ENCODE peak calls at places on chromosome 19, in six cellular contexts. Y is neural crest cell; D is non-pigmented ciliary epithelial cell; L is COLO829; T is cardiac muscle cell; P is activated CD4-positive, alpha-beta T cell treated with anti-CD3 and anti-CD28 coated beads, Interleukin-2, amount 50 U/mL, for 4 hours. E is an unnamed sample.

GRCh38 chr19:28574212-28574611 is 638.7 kb downstream of the UQCRFS1 start:
- DNase-seq in Y (no peak), L (no peak), P (no peak), D (no peak), T (no peak), E (no peak)

GRCh38 chr19:31543456-31543855 is 194.2 kb upstream of the TSHZ3 start:
- DNase-seq in L (no peak), Y (no peak), D (no peak), P (no peak), T (no peak), E (no peak)

GRCh38 chr19:4094291-4094690 is 27.6 kb upstream of the ZBTB7A start:
- DNase-seq in Y (no peak), P (no peak), D (no peak), L (no peak), T (no peak), E (no peak)

GRCh38 chr19:53868091-53868891 is 608 bp downstream of the MYADM start:
- DNase-seq in L (no peak), Y (no peak), P (no peak), T (peak), D (no peak), E (peak)

GRCh38 chr19:48492925-48493717 is 18.5 kb downstream of the LMTK3 start:
- DNase-seq in L (peak), T (peak), D (peak), Y (peak), P (peak), E (peak)

GRCh38 chr19:4388171-4389063 is 11.9 kb downstream of the SH3GL1 start:
- DNase-seq in P (no peak), Y (no peak), D (no peak), T (no peak), L (no peak), E (no peak)

GRCh38 chr19:29843180-29844051 is 31.6 kb downstream of the CCNE1 start:
- DNase-seq in Y (no peak), D (no peak), P (no peak), T (peak), L (no peak), E (no peak)

GRCh38 chr19:48372904-48373303 is 8.7 kb downstream of the SYNGR4 start:
- DNase-seq in D (no peak), L (no peak), P (no peak), T (no peak), Y (no peak), E (no peak)

GRCh38 chr19:2045501-2046045 is 5.5 kb downstream of the MKNK2 start:
- DNase-seq in T (no peak), L (no peak), D (no peak), Y (no peak), P (no peak), E (no peak)

GRCh38 chr19:39297931-39298634 is 1.9 kb downstream of the IFNL1 start:
- DNase-seq in Y (no peak), D (no peak), L (no peak), T (no peak), P (peak), E (no peak)

GRCh38 chr19:15583346-15583745 is 31.7 kb upstream of the CYP4F8 start:
- DNase-seq in Y (no peak), T (no peak), L (no peak), P (no peak), D (no peak), E (no peak)

GRCh38 chr19:51366999-51367564 is 894 bp upstream of the ETFB start:
- DNase-seq in T (no peak), P (peak), L (no peak), Y (no peak), D (no peak), E (peak)

GRCh38 chr19:47227347-47228167 is 3.4 kb downstream of the BBC3 start:
- DNase-seq in T (peak), Y (peak), D (peak), P (no peak), L (peak), E (peak)

GRCh38 chr19:47766359-47766620 is 12.2 kb upstream of the SELENOW start:
- DNase-seq in L (no peak), P (no peak), D (no peak), Y (no peak), T (no peak), E (no peak)

GRCh38 chr19:11832253-11832912 is 16.1 kb upstream of the ZNF439 start:
- DNase-seq in P (no peak), Y (no peak), D (no peak), T (no peak), L (no peak), E (peak)

GRCh38 chr19:41744850-41745249 is 10.5 kb upstream of the CEACAM6 start:
- DNase-seq in L (no peak), Y (no peak), D (no peak), P (no peak), T (no peak), E (no peak)

GRCh38 chr19:45142016-45142727 is 18.6 kb downstream of the NKPD1 start:
- DNase-seq in T (no peak), Y (no peak), D (no peak), L (no peak), P (no peak), E (no peak)

GRCh38 chr19:54388001-54388802 is 23.5 kb upstream of the LAIR1 start:
- DNase-seq in Y (no peak), L (no peak), P (peak), D (no peak), T (no peak), E (no peak)

GRCh38 chr19:19429361-19429760 is 23.9 kb downstream of the GATAD2A start:
- DNase-seq in D (no peak), Y (no peak), P (no peak), L (no peak), T (no peak), E (no peak)

GRCh38 chr19:1992759-1993260 is 22.7 kb downstream of the BTBD2 start:
- DNase-seq in P (no peak), D (no peak), L (peak), T (no peak), Y (no peak), E (no peak)

GRCh38 chr19:16076958-16077611 is 790 bp downstream of the TPM4 start:
- DNase-seq in L (no peak), Y (no peak), T (peak), P (no peak), D (no peak), E (no peak)

GRCh38 chr19:17103177-17103576 is 27.6 kb downstream of the MYO9B start:
- DNase-seq in L (peak), D (no peak), Y (peak), P (no peak), T (peak), E (peak)

GRCh38 chr19:621819-622218 is 11.5 kb downstream of the POLRMT start:
- DNase-seq in L (no peak), T (no peak), D (no peak), Y (no peak), P (no peak), E (no peak)

GRCh38 chr19:35901854-35902661 is at the start of gene HCST:
- DNase-seq in T (peak), Y (no peak), D (no peak), P (no peak), L (no peak), E (no peak)

GRCh38 chr19:34253711-34254551 is 423 bp upstream of the GARRE1 start:
- DNase-seq in T (no peak), P (no peak), L (no peak), D (no peak), Y (peak), E (peak)

GRCh38 chr19:48746738-48747575 is at the start of gene IZUMO1:
- DNase-seq in P (no peak), T (peak), Y (peak), D (peak), L (peak), E (peak)

GRCh38 chr19:13717194-13717643 is 47.1 kb upstream of the MRI1 start:
- DNase-seq in Y (no peak), L (no peak), P (no peak), D (no peak), T (no peak), E (no peak)

GRCh38 chr19:35901055-35901644 is 810 bp upstream of the NFKBID start:
- DNase-seq in T (peak), P (no peak), Y (no peak), D (no peak), L (no peak), E (no peak)

GRCh38 chr19:1935484-1936208 is 5.3 kb upstream of the CSNK1G2 start:
- DNase-seq in Y (no peak), T (peak), P (no peak), D (no peak), L (no peak), E (peak)

GRCh38 chr19:55626350-55626749 is 2.0 kb upstream of the ZNF784 start:
- DNase-seq in L (no peak), Y (no peak), P (peak), D (no peak), T (no peak), E (no peak)

GRCh38 chr19:41887711-41888382 is 4.9 kb downstream of the ARHGEF1 start:
- DNase-seq in Y (no peak), P (peak), D (peak), L (peak), T (peak), E (peak)

GRCh38 chr19:6608950-6609349 is 18.0 kb upstream of the CD70 start:
- DNase-seq in T (no peak), P (no peak), D (no peak), Y (no peak), L (no peak), E (no peak)

GRCh38 chr19:679418-680286 is 3.5 kb downstream of the FSTL3 start:
- DNase-seq in D (no peak), L (no peak), Y (peak), P (peak), T (peak), E (peak)

GRCh38 chr19:58364127-58364526 is 1.6 kb upstream of the ZNF497 start:
- DNase-seq in L (no peak), D (no peak), T (no peak), P (no peak), Y (no peak), E (no peak)

GRCh38 chr19:22422220-22422619 is at the start of gene ZNF98:
- DNase-seq in L (no peak), D (no peak), T (peak), P (no peak), Y (no peak), E (peak)

GRCh38 chr19:5091576-5092215 is 122.8 kb downstream of the KDM4B start:
- DNase-seq in T (no peak), D (no peak), P (no peak), Y (no peak), L (no peak), E (no peak)

GRCh38 chr19:47260476-47260875 is 4.2 kb downstream of the CCDC9 start:
- DNase-seq in T (no peak), D (no peak), L (no peak), P (no peak), Y (no peak), E (no peak)

GRCh38 chr19:51729781-51730180 is 6.0 kb upstream of the HAS1 start:
- DNase-seq in D (no peak), T (peak), P (no peak), Y (no peak), L (no peak), E (no peak)

GRCh38 chr19:566403-566802 is 6.0 kb upstream of the BSG start:
- DNase-seq in P (no peak), T (peak), Y (no peak), L (no peak), D (no peak), E (peak)

GRCh38 chr19:3095375-3096191 is 1.4 kb downstream of the GNA11 start:
- DNase-seq in Y (no peak), T (no peak), L (no peak), P (peak), D (no peak), E (no peak)

E was measured in iris pigment epithelial cell.